ENCODE peak calls at places on chromosomes 7 and 10, in nine cellular contexts. One of them, this sample, is unnamed.

GRCh38 chr10:127922675-127923366 is 15.9 kb downstream of the PTPRE start:
- DNase-seq in NCI-H510A treated with DMSO at 0.1 percent for 48 hours: no peak
- DNase-seq in hypothalamus: peak; percentile 71
- DNase-seq in LHCN-M2: peak; percentile 93
- DNase-seq in T-helper 9 cell: no peak
- DNase-seq in astrocyte: peak; percentile 96
- DNase-seq in central memory CD4-positive, alpha-beta T cell: no peak
- DNase-seq in KG1: no peak
- DNase-seq in pons: peak; percentile 80
- DNase-seq in this sample: no peak

GRCh38 chr7:155154586-155154985 is 84.5 kb downstream of the HTR5A start:
- DNase-seq in KG1: no peak
- DNase-seq in LHCN-M2: no peak
- DNase-seq in astrocyte: no peak
- DNase-seq in T-helper 9 cell: no peak
- DNase-seq in pons: no peak
- DNase-seq in hypothalamus: no peak
- DNase-seq in NCI-H510A treated with DMSO at 0.1 percent for 48 hours: no peak
- DNase-seq in central memory CD4-positive, alpha-beta T cell: no peak
- DNase-seq in this sample: no peak

GRCh38 chr10:36555036-36555435 is 570.4 kb upstream of the ANKRD30A start:
- DNase-seq in central memory CD4-positive, alpha-beta T cell: no peak
- DNase-seq in NCI-H510A treated with DMSO at 0.1 percent for 48 hours: no peak
- DNase-seq in astrocyte: no peak
- DNase-seq in T-helper 9 cell: no peak
- DNase-seq in LHCN-M2: no peak
- DNase-seq in pons: peak; percentile 85
- DNase-seq in KG1: no peak
- DNase-seq in hypothalamus: peak; percentile 7
- DNase-seq in this sample: no peak

GRCh38 chr10:121368347-121369025 is 229.8 kb downstream of the FGFR2 start:
- DNase-seq in NCI-H510A treated with DMSO at 0.1 percent for 48 hours: no peak
- DNase-seq in hypothalamus: peak; percentile 2
- DNase-seq in KG1: no peak
- DNase-seq in astrocyte: no peak
- DNase-seq in central memory CD4-positive, alpha-beta T cell: no peak
- DNase-seq in LHCN-M2: no peak
- DNase-seq in T-helper 9 cell: no peak
- DNase-seq in pons: peak; percentile 75
- DNase-seq in this sample: no peak

GRCh38 chr10:99344715-99345114 is 15.6 kb downstream of the CNNM1 start:
- DNase-seq in T-helper 9 cell: no peak
- DNase-seq in LHCN-M2: no peak
- DNase-seq in pons: no peak
- DNase-seq in hypothalamus: no peak
- DNase-seq in astrocyte: no peak
- DNase-seq in KG1: no peak
- DNase-seq in NCI-H510A treated with DMSO at 0.1 percent for 48 hours: no peak
- DNase-seq in central memory CD4-positive, alpha-beta T cell: no peak
- DNase-seq in this sample: no peak

GRCh38 chr10:18713077-18713476 is 53.8 kb downstream of the ARL5B start:
- DNase-seq in KG1: no peak
- DNase-seq in pons: no peak
- DNase-seq in central memory CD4-positive, alpha-beta T cell: no peak
- DNase-seq in NCI-H510A treated with DMSO at 0.1 percent for 48 hours: no peak
- DNase-seq in hypothalamus: no peak
- DNase-seq in astrocyte: peak; percentile 98
- DNase-seq in LHCN-M2: peak; percentile 79
- DNase-seq in T-helper 9 cell: no peak
- DNase-seq in this sample: no peak

GRCh38 chr10:110357252-110357780 is 52.6 kb upstream of the SMNDC1 start:
- DNase-seq in pons: no peak
- DNase-seq in KG1: no peak
- DNase-seq in hypothalamus: no peak
- DNase-seq in LHCN-M2: peak; percentile 90
- DNase-seq in T-helper 9 cell: peak; percentile 37
- DNase-seq in central memory CD4-positive, alpha-beta T cell: peak; percentile 38
- DNase-seq in NCI-H510A treated with DMSO at 0.1 percent for 48 hours: no peak
- DNase-seq in astrocyte: peak; percentile 98
- DNase-seq in this sample: no peak

GRCh38 chr7:17212188-17212587 is 86.3 kb upstream of the AHR start:
- DNase-seq in pons: no peak
- DNase-seq in KG1: no peak
- DNase-seq in T-helper 9 cell: no peak
- DNase-seq in hypothalamus: no peak
- DNase-seq in LHCN-M2: no peak
- DNase-seq in NCI-H510A treated with DMSO at 0.1 percent for 48 hours: no peak
- DNase-seq in central memory CD4-positive, alpha-beta T cell: no peak
- DNase-seq in astrocyte: no peak
- DNase-seq in this sample: no peak

GRCh38 chr10:17059197-17059688 is 70.4 kb downstream of the CUBN start:
- DNase-seq in LHCN-M2: peak; percentile 89
- DNase-seq in KG1: no peak
- DNase-seq in central memory CD4-positive, alpha-beta T cell: no peak
- DNase-seq in hypothalamus: no peak
- DNase-seq in NCI-H510A treated with DMSO at 0.1 percent for 48 hours: no peak
- DNase-seq in pons: no peak
- DNase-seq in T-helper 9 cell: no peak
- DNase-seq in astrocyte: peak; percentile 96
- DNase-seq in this sample: no peak

GRCh38 chr7:112084506-112084905 is 121.7 kb downstream of the DOCK4 start:
- DNase-seq in pons: peak; percentile 83
- DNase-seq in T-helper 9 cell: no peak
- DNase-seq in KG1: no peak
- DNase-seq in NCI-H510A treated with DMSO at 0.1 percent for 48 hours: no peak
- DNase-seq in LHCN-M2: peak; percentile 16
- DNase-seq in central memory CD4-positive, alpha-beta T cell: no peak
- DNase-seq in hypothalamus: no peak
- DNase-seq in astrocyte: no peak
- DNase-seq in this sample: no peak

GRCh38 chr10:85863301-85864172 is 503.1 kb downstream of the GRID1 start:
- DNase-seq in KG1: no peak
- DNase-seq in hypothalamus: no peak
- DNase-seq in central memory CD4-positive, alpha-beta T cell: no peak
- DNase-seq in T-helper 9 cell: no peak
- DNase-seq in NCI-H510A treated with DMSO at 0.1 percent for 48 hours: no peak
- DNase-seq in astrocyte: no peak
- DNase-seq in LHCN-M2: no peak
- DNase-seq in pons: no peak
- DNase-seq in this sample: no peak

GRCh38 chr10:75468612-75469011 is 37.2 kb downstream of the LRMDA start:
- DNase-seq in pons: no peak
- DNase-seq in central memory CD4-positive, alpha-beta T cell: no peak
- DNase-seq in hypothalamus: no peak
- DNase-seq in astrocyte: no peak
- DNase-seq in KG1: no peak
- DNase-seq in LHCN-M2: no peak
- DNase-seq in NCI-H510A treated with DMSO at 0.1 percent for 48 hours: no peak
- DNase-seq in T-helper 9 cell: no peak
- DNase-seq in this sample: no peak

GRCh38 chr7:116780966-116781365 is 81.4 kb upstream of the CAPZA2 start:
- DNase-seq in LHCN-M2: no peak
- DNase-seq in pons: no peak
- DNase-seq in hypothalamus: no peak
- DNase-seq in T-helper 9 cell: no peak
- DNase-seq in KG1: no peak
- DNase-seq in central memory CD4-positive, alpha-beta T cell: no peak
- DNase-seq in NCI-H510A treated with DMSO at 0.1 percent for 48 hours: peak; percentile 2
- DNase-seq in astrocyte: no peak
- DNase-seq in this sample: no peak